ENCODE peak calls at places on chromosomes 4 and X, in eight cellular contexts. M is A549, B is mammary epithelial cell, H is BE2C, X is foreskin fibroblast, V is GM06990, L is transverse colon, F is cardiac fibroblast. K is an unnamed sample.

GRCh38 chr4:184574861-184575260 is 74.4 kb downstream of the CASP3 start:
- DNase-seq in L (no peak), X (no peak), F (peak; percentile 53), V (no peak), M (no peak), B (no peak), H (no peak), K (no peak)

GRCh38 chrX:109475174-109475891 is 6.6 kb downstream of the GUCY2F start:
- DNase-seq in L (no peak), M (peak; percentile 54), B (peak; percentile 27), X (peak; percentile 42), V (peak; percentile 1), F (peak; percentile 57), H (peak; percentile 42), K (peak; percentile 53)

GRCh38 chr4:4270529-4270928 is 19.4 kb downstream of the LYAR start:
- DNase-seq in M (no peak), X (no peak), F (peak; percentile 66), H (no peak), B (peak; percentile 47), V (no peak), L (no peak), K (peak; percentile 14)

GRCh38 chr4:153790962-153791551 is 2.2 kb upstream of the SFRP2 start:
- DNase-seq in L (no peak), V (peak; percentile 26), F (peak; percentile 42), H (peak; percentile 21), M (peak; percentile 2), B (no peak), X (no peak), K (no peak)

GRCh38 chr4:17578482-17578891 is 1.5 kb downstream of the LAP3 start:
- DNase-seq in B (no peak), M (no peak), H (no peak), X (no peak), F (peak; percentile 13), V (no peak), L (no peak), K (no peak)

GRCh38 chrX:48826135-48826875 is at the start of gene ERAS:
- DNase-seq in L (no peak), V (no peak), F (no peak), X (no peak), H (no peak), M (no peak), B (no peak), K (no peak)

GRCh38 chr4:87734084-87734483 is 65.3 kb upstream of the IBSP start:
- DNase-seq in L (no peak), H (no peak), X (no peak), B (no peak), F (no peak), V (no peak), M (no peak), K (no peak)

GRCh38 chr4:141058739-141059507 is 74.3 kb downstream of the RNF150 start:
- DNase-seq in L (no peak), F (peak; percentile 73), M (no peak), H (no peak), X (peak; percentile 57), B (no peak), V (no peak), K (peak; percentile 27)

GRCh38 chr4:168028970-168029610 is 63.2 kb upstream of the ANXA10 start:
- DNase-seq in F (peak; percentile 16), M (no peak), H (peak; percentile 25), B (peak; percentile 30), X (no peak), L (no peak), V (no peak), K (no peak)

GRCh38 chr4:98517444-98518021 is 140.9 kb downstream of the TSPAN5 start:
- DNase-seq in V (no peak), H (no peak), L (no peak), B (no peak), X (peak; percentile 35), F (peak; percentile 23), M (peak; percentile 51), K (peak; percentile 32)

GRCh38 chr4:150212927-150213326 is 134.7 kb downstream of the DCLK2 start:
- DNase-seq in V (no peak), F (no peak), X (no peak), L (no peak), B (peak; percentile 97), M (no peak), H (no peak), K (no peak)

GRCh38 chrX:55026840-55027239 is 3.9 kb downstream of the ALAS2 start:
- DNase-seq in L (no peak), X (no peak), V (no peak), F (no peak), B (no peak), M (no peak), H (no peak), K (no peak)

GRCh38 chr4:8244931-8245460 is 24.6 kb upstream of the HTRA3 start:
- DNase-seq in H (no peak), V (no peak), X (no peak), L (no peak), F (no peak), M (no peak), B (no peak), K (no peak)

GRCh38 chr4:122854860-122855259 is 28.2 kb downstream of the FGF2 start:
- DNase-seq in V (no peak), B (peak; percentile 39), M (no peak), X (no peak), H (no peak), L (no peak), F (no peak), K (no peak)

GRCh38 chr4:152937535-152938236 is 1.6 kb downstream of the FHDC1 start:
- DNase-seq in X (no peak), B (peak; percentile 58), M (peak; percentile 14), V (peak; percentile 52), H (peak; percentile 27), L (peak; percentile 41), F (peak; percentile 47), K (no peak)

GRCh38 chrX:77502951-77503525 is 55.8 kb downstream of the FGF16 start:
- DNase-seq in F (no peak), H (no peak), L (no peak), M (no peak), V (no peak), B (no peak), X (no peak), K (no peak)

GRCh38 chrX:64975989-64976672 is at the start of gene ZC4H2:
- DNase-seq in L (peak; percentile 80), F (peak; percentile 78), M (peak; percentile 69), H (peak; percentile 75), B (peak; percentile 69), X (peak; percentile 70), V (peak; percentile 18), K (peak; percentile 82)

GRCh38 chr4:86895692-86896488 is 3.7 kb upstream of the C4orf36 start:
- DNase-seq in M (peak; percentile 68), X (peak; percentile 54), F (peak; percentile 85), L (no peak), B (peak; percentile 67), H (peak; percentile 31), V (peak; percentile 32), K (peak; percentile 61)

DNA sequence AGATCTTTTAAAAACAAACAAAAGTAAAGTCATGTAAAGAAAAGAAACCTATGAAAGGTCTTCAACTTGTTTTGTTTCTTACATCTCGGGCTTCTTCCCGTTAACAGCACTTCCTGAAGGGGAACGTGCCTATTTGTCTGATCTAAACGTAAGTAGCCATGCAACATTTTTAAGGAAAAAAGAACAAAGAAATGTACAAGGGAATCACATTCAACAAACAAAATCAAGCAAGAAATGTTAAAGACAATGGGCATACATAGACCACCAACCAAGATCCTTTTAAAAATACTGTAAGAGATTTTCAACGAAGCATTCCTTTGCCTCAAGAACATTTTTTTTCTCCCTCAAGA is 111.9 kb upstream of the TTC29 start:
- DNase-seq in X (peak; percentile 15), F (peak; percentile 67), L (no peak), B (peak; percentile 20), M (no peak), H (no peak), V (no peak), K (no peak)
- H3K4me3 ChIP-seq in X (peak overlapping the region; percentile 52), F (no peak overlapping the region), L (peak overlapping the region; percentile 27), B (peak overlapping the region; percentile 44), M (peak overlapping the region; percentile 27), H (no peak overlapping the region), V (peak overlapping the region; percentile 8), K (peak overlapping the region; percentile 37)

GRCh38 chr4:140003851-140004579 is 150.0 kb downstream of the MAML3 start:
- DNase-seq in X (no peak), L (no peak), H (no peak), B (no peak), V (no peak), F (no peak), M (no peak), K (no peak)
- H3K4me3 ChIP-seq in X (peak overlapping the region; percentile 45), L (peak overlapping the region; percentile 16), H (peak overlapping the region; percentile 49), B (no peak overlapping the region), V (no peak overlapping the region), F (peak overlapping the region; percentile 24), M (no peak overlapping the region), K (peak overlapping the region; percentile 44)

DNA sequence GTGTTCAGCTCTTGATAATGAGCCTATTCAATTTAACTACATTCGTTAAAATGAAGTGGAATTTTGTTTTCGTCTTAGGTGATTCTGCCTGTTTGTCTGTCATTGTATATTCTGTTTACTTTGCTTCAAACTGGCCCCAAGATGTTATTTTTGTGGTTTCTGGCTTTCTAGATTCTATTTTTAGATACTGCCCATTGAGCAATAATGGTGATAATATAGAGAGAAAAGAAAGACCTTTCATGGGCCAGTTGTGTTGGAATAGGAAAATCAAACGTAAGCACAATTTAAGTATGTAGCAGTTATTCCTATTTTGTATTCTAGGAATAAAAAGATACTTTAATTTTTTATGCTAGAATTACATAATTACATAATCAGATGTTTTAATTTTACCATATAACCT is 4.0 kb downstream of the CDKN2AIP start:
- DNase-seq in B (no peak), M (no peak), H (no peak), F (peak; percentile 29), X (no peak), V (no peak), L (no peak), K (no peak)
- H3K4me3 ChIP-seq in B (no peak overlapping the region), M (no peak overlapping the region), H (no peak overlapping the region), F (no peak overlapping the region), X (no peak overlapping the region), V (no peak overlapping the region), L (no peak overlapping the region), K (no peak overlapping the region)

DNA sequence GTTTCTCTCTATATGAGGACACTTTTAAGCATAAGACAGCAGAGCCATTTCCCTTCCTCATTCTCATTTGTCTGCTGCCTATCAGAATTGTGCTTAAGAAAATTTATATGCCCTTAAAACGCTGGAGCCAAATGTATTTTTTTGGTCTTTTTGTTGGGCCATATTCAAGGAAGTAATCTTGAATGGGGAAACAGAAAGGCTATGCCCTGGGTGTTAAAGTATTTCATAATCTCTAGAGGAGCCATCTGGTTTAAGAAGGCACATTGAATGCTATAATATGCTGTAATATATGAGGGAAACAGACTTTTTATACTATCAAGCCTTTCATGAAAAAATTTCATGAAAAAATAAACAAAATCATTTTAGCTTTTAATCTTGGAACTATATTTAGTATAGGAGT is 4.3 kb downstream of the DMD start:
- DNase-seq in B (peak; percentile 28), M (no peak), L (no peak), H (no peak), F (peak; percentile 46), X (no peak), V (no peak), K (no peak)
- H3K4me3 ChIP-seq in B (peak overlapping the region; percentile 55), M (no peak overlapping the region), L (no peak overlapping the region), H (no peak overlapping the region), F (no peak overlapping the region), X (no peak overlapping the region), V (no peak overlapping the region), K (no peak overlapping the region)

DNA sequence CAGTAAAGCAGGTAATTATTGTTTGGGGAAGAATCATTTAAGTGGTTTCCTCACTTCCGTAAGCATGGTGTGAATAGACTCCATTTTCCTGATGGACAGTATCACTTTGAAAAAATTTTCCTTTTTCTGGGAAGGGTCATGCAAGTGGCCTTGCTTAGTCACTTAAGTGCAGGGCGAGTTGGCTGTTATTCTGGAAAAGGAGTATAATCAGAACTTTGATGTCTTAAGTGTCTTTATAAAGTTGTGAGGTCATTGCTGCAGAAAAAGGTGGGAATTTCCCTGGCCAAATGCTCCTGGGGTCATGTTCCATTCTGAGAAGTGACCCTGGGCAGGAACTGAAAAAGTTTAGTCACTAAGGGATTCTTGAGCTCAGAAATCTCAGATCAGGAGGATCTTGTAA is 146.1 kb upstream of the OTUD4 start:
- DNase-seq in B (no peak), L (no peak), V (no peak), M (no peak), F (no peak), X (no peak), H (no peak), K (no peak)
- H3K4me3 ChIP-seq in B (no peak overlapping the region), L (no peak overlapping the region), V (no peak overlapping the region), M (no peak overlapping the region), F (no peak overlapping the region), X (no peak overlapping the region), H (no peak overlapping the region), K (no peak overlapping the region)

K was measured in brain microvascular endothelial cell.